ENCODE peak calls at places on chromosome 15, in eight cellular contexts. G is nucleus accumbens, E is prostate gland, P is NCI-H524 treated with DMSO at 0.1 percent for 48 hours, H is NCI-H2029 treated with DMSO at 0.1 percent for 48 hours, K is fibroblast of pulmonary artery, W is WERI-Rb-1, T is H54. M is an unnamed sample.

GRCh38 chr15:29945943-29946591 is 123.8 kb upstream of the TJP1 start:
- DNase-seq in G (no peak), E (no peak), P (no peak), H (no peak), K (no peak), W (no peak), T (no peak), M (no peak)

GRCh38 chr15:82709081-82709420 is 624 bp downstream of the AP3B2 start:
- DNase-seq in G (no peak), E (no peak), P (peak; percentile 23), H (no peak), K (peak; percentile 3), W (peak; percentile 26), T (no peak), M (no peak)

GRCh38 chr15:60389261-60390077 is 8.3 kb downstream of the ANXA2 start:
- DNase-seq in G (no peak), E (no peak), P (no peak), H (no peak), K (no peak), W (no peak), T (no peak), M (no peak)

GRCh38 chr15:99416191-99417188 is 149.3 kb upstream of the MEF2A start:
- DNase-seq in G (no peak), E (peak; percentile 2), P (no peak), H (no peak), K (no peak), W (no peak), T (no peak), M (no peak)

GRCh38 chr15:74369084-74369745 is 1.8 kb upstream of the CYP11A1 start:
- DNase-seq in G (no peak), E (no peak), P (no peak), H (no peak), K (peak; percentile 33), W (no peak), T (no peak), M (no peak)

GRCh38 chr15:99155961-99156443 is 51.1 kb downstream of the SYNM start:
- DNase-seq in G (no peak), E (peak; percentile 25), P (no peak), H (no peak), K (no peak), W (no peak), T (no peak), M (no peak)

GRCh38 chr15:94287794-94288246 is 56.5 kb downstream of the MCTP2 start:
- DNase-seq in G (no peak), E (no peak), P (no peak), H (no peak), K (no peak), W (no peak), T (no peak), M (no peak)

GRCh38 chr15:62440731-62441130 is 275.6 kb upstream of the C2CD4B start:
- DNase-seq in G (no peak), E (peak; percentile 71), P (no peak), H (no peak), K (no peak), W (no peak), T (no peak), M (no peak)

GRCh38 chr15:70853855-70854668 is at the start of gene LARP6:
- DNase-seq in G (peak; percentile 49), E (peak; percentile 46), P (no peak), H (no peak), K (peak; percentile 38), W (peak; percentile 73), T (peak; percentile 30), M (peak; percentile 62)

GRCh38 chr15:85289677-85290365 is 90.6 kb upstream of the AKAP13 start:
- DNase-seq in G (peak; percentile 4), E (peak; percentile 76), P (no peak), H (peak; percentile 22), K (peak; percentile 67), W (peak; percentile 31), T (peak; percentile 40), M (peak; percentile 28)

GRCh38 chr15:83786336-83786735 is 132.4 kb downstream of the ADAMTSL3 start:
- DNase-seq in G (no peak), E (no peak), P (no peak), H (no peak), K (no peak), W (no peak), T (no peak), M (no peak)

GRCh38 chr15:73647259-73648026 is 14.3 kb upstream of the NPTN start:
- DNase-seq in G (no peak), E (no peak), P (no peak), H (no peak), K (no peak), W (no peak), T (no peak), M (no peak)

GRCh38 chr15:40942337-40942854 is 10.9 kb upstream of the CHAC1 start:
- DNase-seq in G (no peak), E (no peak), P (no peak), H (no peak), K (no peak), W (peak; percentile 25), T (no peak), M (no peak)

GRCh38 chr15:41862515-41863116 is 24.0 kb downstream of the PLA2G4B start:
- DNase-seq in G (no peak), E (peak; percentile 52), P (no peak), H (peak; percentile 16), K (no peak), W (no peak), T (no peak), M (no peak)

GRCh38 chr15:65086680-65087111 is 10.2 kb downstream of the KBTBD13 start:
- DNase-seq in G (no peak), E (peak; percentile 24), P (no peak), H (no peak), K (no peak), W (peak; percentile 58), T (no peak), M (no peak)

GRCh38 chr15:93063796-93064690 is 25.0 kb downstream of the RGMA start:
- DNase-seq in G (no peak), E (no peak), P (no peak), H (no peak), K (no peak), W (no peak), T (no peak), M (no peak)

GRCh38 chr15:52653451-52653964 is 25.7 kb downstream of the ATOSA start:
- DNase-seq in G (no peak), E (peak; percentile 9), P (no peak), H (peak; percentile 19), K (peak; percentile 90), W (no peak), T (no peak), M (no peak)

GRCh38 chr15:39125904-39126303 is 455.0 kb upstream of the THBS1 start:
- DNase-seq in G (no peak), E (no peak), P (no peak), H (no peak), K (peak; percentile 69), W (peak; percentile 22), T (no peak), M (no peak)

GRCh38 chr15:74780983-74781672 is 752 bp upstream of the CSK start:
- DNase-seq in G (no peak), E (no peak), P (no peak), H (no peak), K (peak; percentile 34), W (no peak), T (no peak), M (no peak)

GRCh38 chr15:74782596-74783071 is 754 bp downstream of the CSK start:
- DNase-seq in G (no peak), E (no peak), P (no peak), H (no peak), K (no peak), W (no peak), T (no peak), M (no peak)

GRCh38 chr15:40016224-40016865 is 22.6 kb downstream of the SRP14 start:
- DNase-seq in G (no peak), E (peak; percentile 14), P (no peak), H (no peak), K (peak; percentile 21), W (no peak), T (no peak), M (no peak)

GRCh38 chr15:45123397-45123796 is 6.3 kb downstream of the DUOXA1 start:
- DNase-seq in G (no peak), E (no peak), P (no peak), H (no peak), K (no peak), W (no peak), T (no peak), M (no peak)

GRCh38 chr15:89139613-89140499 is 51.6 kb downstream of the ABHD2 start:
- DNase-seq in G (no peak), E (no peak), P (no peak), H (no peak), K (peak; percentile 35), W (no peak), T (no peak), M (peak; percentile 63)

GRCh38 chr15:25481208-25481862 is 42.5 kb upstream of the UBE3A start:
- DNase-seq in G (peak; percentile 18), E (peak; percentile 14), P (no peak), H (peak; percentile 26), K (no peak), W (peak; percentile 31), T (no peak), M (peak; percentile 42)

GRCh38 chr15:66404532-66404931 is 17.8 kb downstream of the MAP2K1 start:
- DNase-seq in G (no peak), E (no peak), P (no peak), H (no peak), K (no peak), W (no peak), T (no peak), M (no peak)

GRCh38 chr15:85414495-85414894 is 34.1 kb downstream of the AKAP13 start:
- DNase-seq in G (no peak), E (no peak), P (no peak), H (no peak), K (peak; percentile 61), W (no peak), T (no peak), M (no peak)

GRCh38 chr15:99436472-99437314 is 129.1 kb upstream of the MEF2A start:
- DNase-seq in G (no peak), E (no peak), P (no peak), H (no peak), K (no peak), W (peak; percentile 3), T (no peak), M (no peak)

GRCh38 chr15:43376017-43376705 is 5.3 kb downstream of the TUBGCP4 start:
- DNase-seq in G (no peak), E (no peak), P (peak; percentile 18), H (no peak), K (peak; percentile 47), W (peak; percentile 68), T (no peak), M (no peak)

GRCh38 chr15:73700041-73700842 is 16.1 kb downstream of the CD276 start:
- DNase-seq in G (peak; percentile 77), E (peak; percentile 84), P (peak; percentile 17), H (peak; percentile 9), K (peak; percentile 89), W (peak; percentile 68), T (peak; percentile 35), M (peak; percentile 84)

GRCh38 chr15:88141490-88141889 is 115.0 kb downstream of the NTRK3 start:
- DNase-seq in G (no peak), E (no peak), P (no peak), H (no peak), K (no peak), W (no peak), T (no peak), M (no peak)

GRCh38 chr15:29449136-29449535 is 179.5 kb upstream of the NSMCE3 start:
- DNase-seq in G (no peak), E (no peak), P (no peak), H (no peak), K (peak; percentile 10), W (no peak), T (no peak), M (no peak)

GRCh38 chr15:84604804-84605203 is 4.0 kb downstream of the ZSCAN2 start:
- DNase-seq in G (peak; percentile 20), E (no peak), P (no peak), H (no peak), K (no peak), W (no peak), T (no peak), M (no peak)

GRCh38 chr15:93164409-93164808 is 75.4 kb upstream of the RGMA start:
- DNase-seq in G (no peak), E (no peak), P (no peak), H (no peak), K (no peak), W (no peak), T (no peak), M (no peak)

M was measured in posterior cingulate gyrus.